ENCODE peak calls at places on chromosome 11, in six cellular contexts. N, M, T, S, L and P are unnamed samples.

GRCh38 chr11:95652002-95652472 is 137.5 kb downstream of the FAM76B start:
- DNase-seq in L (no peak), T (no peak), N (no peak), M (no peak), S (no peak), P (no peak)

GRCh38 chr11:130442728-130443127 is 5.7 kb upstream of the ADAMTS15 start:
- DNase-seq in S (no peak), T (no peak), M (no peak), N (no peak), L (no peak), P (no peak)

GRCh38 chr11:47498149-47498548 is 49.2 kb upstream of the RAPSN start:
- DNase-seq in M (no peak), L (no peak), S (no peak), N (no peak), T (no peak), P (no peak)

GRCh38 chr11:1560011-1560579 is 12.0 kb downstream of the DUSP8 start:
- DNase-seq in M (no peak), S (no peak), L (no peak), T (no peak), N (no peak), P (no peak)

GRCh38 chr11:35404397-35404775 is 15.0 kb downstream of the SLC1A2 start:
- DNase-seq in M (peak; percentile 37), L (peak; percentile 57), N (no peak), T (no peak), S (peak; percentile 65), P (no peak)

GRCh38 chr11:73330569-73331093 is 22.6 kb downstream of the ARHGEF17 start:
- DNase-seq in M (no peak), L (peak; percentile 76), S (peak; percentile 45), N (no peak), T (no peak), P (no peak)

GRCh38 chr11:130159657-130160459 is at the start of gene ST14:
- DNase-seq in M (peak; percentile 56), S (peak; percentile 33), N (peak; percentile 32), L (no peak), T (peak; percentile 75), P (no peak)

GRCh38 chr11:47270331-47271271 is 668 bp downstream of the MADD start:
- DNase-seq in S (peak; percentile 21), L (peak; percentile 72), M (no peak), N (peak; percentile 43), T (no peak), P (no peak)

GRCh38 chr11:102047305-102047924 is at the start of gene CFAP300:
- DNase-seq in T (peak; percentile 76), N (peak; percentile 63), M (peak; percentile 42), L (peak; percentile 81), S (peak; percentile 68), P (peak; percentile 93)

GRCh38 chr11:2109541-2110019 is 29.6 kb downstream of the IGF2 start:
- DNase-seq in T (no peak), N (no peak), M (no peak), S (peak; percentile 58), L (peak; percentile 47), P (no peak)

GRCh38 chr11:45155058-45155551 is 8.7 kb downstream of the PRDM11 start:
- DNase-seq in M (no peak), N (no peak), T (no peak), S (no peak), L (no peak), P (peak; percentile 84)

GRCh38 chr11:96906521-96906920 is 516.7 kb downstream of the JRKL start:
- DNase-seq in S (no peak), M (no peak), L (no peak), T (no peak), N (no peak), P (no peak)

GRCh38 chr11:27869701-27870100 is 169.4 kb upstream of the BDNF start:
- DNase-seq in S (no peak), L (no peak), M (no peak), T (no peak), N (no peak), P (no peak)

GRCh38 chr11:75582935-75583709 is 21.1 kb downstream of the SERPINH1 start:
- DNase-seq in L (peak; percentile 79), S (peak; percentile 88), M (peak; percentile 70), T (peak; percentile 39), N (peak; percentile 83), P (peak; percentile 59)